ENCODE peak calls at places on chromosomes 4 and X, in five cellular contexts. I is K562, X is A549, A is GM12878, G is IMR-90. B is an unnamed sample.

GRCh38 chr4:55838356-55838755 is 15.1 kb upstream of the EXOC1 start:
- DNase-seq in I (no peak), X (no peak), A (no peak), G (peak), B (no peak)

GRCh38 chr4:13547563-13548041 is 3.3 kb upstream of the NKX3-2 start:
- DNase-seq in I (no peak), X (no peak), A (no peak), G (no peak), B (no peak)

GRCh38 chr4:143438710-143439109 is 74.8 kb upstream of the SMARCA5 start:
- DNase-seq in I (no peak), X (no peak), A (no peak), G (no peak), B (no peak)

GRCh38 chr4:13584481-13584880 is 40.2 kb upstream of the NKX3-2 start:
- DNase-seq in I (no peak), X (no peak), A (no peak), G (no peak), B (no peak)

GRCh38 chr4:136918772-136919171 is 613.5 kb downstream of the PCDH18 start:
- DNase-seq in I (no peak), X (no peak), A (no peak), G (no peak), B (no peak)

GRCh38 chrX:106891762-106892161 is 11.4 kb downstream of the RIPPLY1 start:
- DNase-seq in I (no peak), X (no peak), A (no peak), G (no peak), B (no peak)

GRCh38 chr4:41657561-41657960 is 91.0 kb downstream of the PHOX2B start:
- DNase-seq in I (no peak), X (no peak), A (no peak), G (peak), B (no peak)

GRCh38 chr4:110787109-110787508 is 164.2 kb upstream of the PITX2 start:
- DNase-seq in I (no peak), X (no peak), A (no peak), G (peak), B (no peak)

GRCh38 chr4:42397635-42398447 is 553 bp downstream of the SHISA3 start:
- DNase-seq in I (no peak), X (no peak), A (no peak), G (peak), B (no peak)

GRCh38 chr4:84952004-84952403 is 14.5 kb downstream of the WDFY3 start:
- DNase-seq in I (no peak), X (peak), A (no peak), G (peak), B (no peak)

GRCh38 chr4:177371452-177371851 is 61.8 kb downstream of the NEIL3 start:
- DNase-seq in I (no peak), X (no peak), A (no peak), G (no peak), B (no peak)

GRCh38 chr4:156764145-156764544 is 207.5 kb downstream of the PDGFC start:
- DNase-seq in I (no peak), X (no peak), A (no peak), G (no peak), B (no peak)

GRCh38 chr4:13577660-13578059 is 33.4 kb upstream of the NKX3-2 start:
- DNase-seq in I (no peak), X (no peak), A (no peak), G (no peak), B (no peak)

GRCh38 chr4:124694961-124695598 is 17.5 kb downstream of the ANKRD50 start:
- DNase-seq in I (no peak), X (no peak), A (no peak), G (peak), B (no peak)

GRCh38 chr4:124694306-124694705 is 18.2 kb downstream of the ANKRD50 start:
- DNase-seq in I (no peak), X (no peak), A (no peak), G (no peak), B (no peak)

GRCh38 chr4:124696182-124696581 is 16.4 kb downstream of the ANKRD50 start:
- DNase-seq in I (no peak), X (no peak), A (no peak), G (no peak), B (no peak)

GRCh38 chr4:124691801-124692200 is 20.7 kb downstream of the ANKRD50 start:
- DNase-seq in I (no peak), X (no peak), A (no peak), G (no peak), B (no peak)

DNA sequence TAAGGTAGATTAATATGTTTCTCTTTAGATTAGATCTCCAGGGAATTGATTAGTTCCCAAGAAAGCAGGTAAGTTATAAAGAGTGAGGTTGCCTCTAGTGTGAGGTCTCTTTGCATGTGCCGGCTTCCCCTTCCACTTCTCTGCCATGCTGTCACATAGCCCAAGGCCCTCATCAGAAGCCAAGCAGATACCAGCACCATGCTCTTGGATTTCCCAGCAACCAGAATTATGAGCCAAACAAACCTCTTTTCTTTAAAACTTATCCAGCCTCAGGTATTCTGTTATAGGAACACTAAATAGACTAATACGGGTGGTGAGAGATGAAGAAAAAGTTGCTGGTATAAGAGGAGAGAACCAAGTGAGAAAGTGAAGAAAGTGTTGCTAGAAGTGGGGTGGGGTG is 15.1 kb downstream of the ANKRD50 start:
- DNase-seq in I (no peak), X (no peak), A (no peak), G (no peak), B (no peak)
- TF ChIP-seq CEBPB in I (no peak), X (no peak), A (no peak), G (no peak), B (no peak)

DNA sequence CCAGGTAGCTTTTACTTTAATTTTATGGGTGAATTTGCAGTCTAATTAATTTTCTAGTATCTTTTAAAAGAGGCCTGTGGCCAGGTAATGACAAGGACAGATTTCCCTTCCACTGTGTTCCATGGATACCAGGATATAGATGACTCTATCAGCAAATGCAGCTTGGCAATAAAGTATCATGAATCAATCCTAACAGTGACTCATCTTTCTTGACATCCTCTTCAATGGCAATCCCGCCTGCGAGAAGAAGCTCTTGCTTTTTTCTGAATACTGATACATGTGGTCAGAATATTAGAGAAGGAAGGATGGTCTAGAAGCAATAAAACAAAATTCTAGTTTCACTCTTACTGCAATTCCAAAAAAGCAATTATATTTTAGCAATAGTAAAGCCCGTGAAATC is 267.8 kb downstream of the DTHD1 start:
- DNase-seq in I (no peak), X (no peak), A (no peak), G (no peak), B (no peak)
- TF ChIP-seq CEBPB in I (no peak), X (no peak), A (no peak), G (no peak), B (no peak)

GRCh38 chr4:67549123-67549522 is 3.8 kb upstream of the CENPC start:
- DNase-seq in I (no peak), X (peak), A (no peak), G (no peak), B (no peak)
- TF ChIP-seq CEBPB in I (no peak), X (no peak), A (no peak), G (no peak), B (no peak)

GRCh38 chr4:65651031-65651430 is 19.3 kb downstream of the EPHA5 start:
- DNase-seq in I (no peak), X (no peak), A (no peak), G (no peak), B (no peak)
- TF ChIP-seq CEBPB in I (no peak), X (no peak), A (no peak), G (no peak), B (no peak)

GRCh38 chrX:18179446-18179845 is 41.2 kb downstream of the BEND2 start:
- DNase-seq in I (peak), X (no peak), A (no peak), G (no peak), B (no peak)
- TF ChIP-seq CEBPB in I (no peak), X (no peak), A (no peak), G (no peak), B (no peak)

GRCh38 chrX:28278236-28278635 is 297.0 kb upstream of the DCAF8L1 start:
- DNase-seq in I (no peak), X (no peak), A (no peak), G (no peak), B (no peak)
- TF ChIP-seq CEBPB in I (no peak), X (no peak), A (no peak), G (no peak), B (no peak)

DNA sequence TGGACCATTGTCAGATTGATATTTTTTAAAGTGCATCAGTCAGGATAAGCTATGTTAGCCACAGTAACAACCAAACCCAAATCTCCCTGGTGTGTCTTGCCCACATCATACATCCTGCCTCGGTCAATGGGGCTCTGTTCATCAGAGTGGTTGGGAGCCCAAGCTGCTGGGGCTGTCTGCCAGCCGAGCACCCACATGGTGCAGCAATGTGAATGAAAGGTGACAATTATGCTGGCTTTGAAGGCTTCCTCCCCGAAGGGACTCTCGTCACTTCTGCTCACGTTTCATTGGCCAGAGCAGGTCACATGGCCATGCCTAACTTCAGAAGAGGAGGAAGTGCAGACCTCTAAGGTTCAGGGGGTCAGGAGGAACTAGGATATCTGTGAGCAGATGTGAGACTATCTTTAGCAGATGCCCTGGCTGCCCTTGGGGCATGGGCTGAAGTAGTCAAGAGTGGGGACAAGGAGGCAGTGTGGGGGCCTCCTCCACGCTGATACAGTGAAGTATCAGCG is 1.3 kb upstream of the JAKMIP1 start:
- DNase-seq in I (peak), X (no peak), A (no peak), G (no peak), B (no peak)
- TF ChIP-seq CEBPB in I (no peak), X (no peak), A (no peak), G (no peak), B (no peak)

GRCh38 chrX:134868766-134869495 is 121.9 kb upstream of the SMIM10 start:
- DNase-seq in I (no peak), X (peak), A (no peak), G (peak), B (no peak)
- TF ChIP-seq CEBPB in I (no peak), X (no peak), A (no peak), G (no peak), B (no peak)

GRCh38 chr4:8392591-8393190 is 47.8 kb downstream of the ACOX3 start:
- DNase-seq in I (no peak), X (no peak), A (no peak), G (peak), B (no peak)

GRCh38 chr4:8393593-8394038 is 46.9 kb downstream of the ACOX3 start:
- DNase-seq in I (no peak), X (peak), A (no peak), G (peak), B (no peak)

GRCh38 chr4:8391071-8391470 is 49.5 kb downstream of the ACOX3 start:
- DNase-seq in I (no peak), X (no peak), A (no peak), G (no peak), B (no peak)

GRCh38 chr4:8390604-8391003 is 49.9 kb downstream of the ACOX3 start:
- DNase-seq in I (no peak), X (no peak), A (no peak), G (no peak), B (no peak)

DNA sequence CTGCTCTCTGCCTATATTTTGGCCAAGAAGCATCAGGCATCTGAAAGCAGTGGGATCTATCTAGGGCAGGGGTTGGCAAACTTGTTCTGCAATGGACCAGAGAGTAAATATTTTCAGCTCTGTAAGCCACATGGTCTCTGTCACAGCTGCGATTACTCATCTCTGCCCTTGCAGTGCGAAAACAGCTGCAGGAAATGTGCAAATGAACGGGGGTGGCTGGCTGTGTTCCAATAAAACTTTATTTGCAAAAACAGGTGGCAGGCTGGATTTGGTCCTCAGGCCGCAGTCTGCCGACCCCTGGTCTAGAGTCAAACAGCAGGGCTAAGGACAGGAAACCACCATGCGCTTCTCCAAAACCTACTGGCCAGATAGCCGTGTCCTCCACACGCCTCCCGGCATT is 48.6 kb downstream of the ACOX3 start:
- DNase-seq in I (no peak), X (no peak), A (peak), G (peak), B (no peak)
- TF ChIP-seq CEBPB in I (no peak), X (no peak), A (no peak), G (peak), B (no peak)

GRCh38 chrX:78831523-78831922 is 84.0 kb downstream of the LPAR4 start:
- DNase-seq in I (no peak), X (no peak), A (no peak), G (no peak), B (no peak)
- TF ChIP-seq CEBPB in I (no peak), X (no peak), A (no peak), G (no peak), B (no peak)